ENCODE peak calls at places on chromosomes 6 and 20, in six cellular contexts. G is A549, P is endothelial cell of umbilical vein, C is HepG2, Y is K562, S is GM12878. F is an unnamed sample.
A peak's percentile ranks its signal among the peaks of the same experiment; 100 is the strongest.

GRCh38 chr20:46811328-46812084 is 83.1 kb upstream of the EYA2 start:
- DNase-seq in G (no peak), P (no peak), C (no peak), Y (no peak), S (no peak), F (no peak)

GRCh38 chr6:82144007-82144851 is 103.3 kb downstream of the IBTK start:
- DNase-seq in G (peak; percentile 47), P (peak; percentile 85), C (peak; percentile 67), Y (no peak), S (peak; percentile 26), F (peak; percentile 15)

GRCh38 chr6:4647414-4648365 is 128.5 kb upstream of the CDYL start:
- DNase-seq in G (peak; percentile 70), P (peak; percentile 77), C (peak; percentile 53), Y (peak; percentile 87), S (no peak), F (peak; percentile 81)

GRCh38 chr20:39619386-39619785 is 657.2 kb downstream of the DHX35 start:
- DNase-seq in G (no peak), P (no peak), C (no peak), Y (no peak), S (no peak), F (no peak)

GRCh38 chr20:11920083-11920482 is 2.4 kb downstream of the BTBD3 start:
- DNase-seq in G (no peak), P (no peak), C (no peak), Y (no peak), S (no peak), F (no peak)

GRCh38 chr6:43965628-43966373 is 161.5 kb downstream of the MRPL14 start:
- DNase-seq in G (no peak), P (no peak), C (no peak), Y (no peak), S (no peak), F (no peak)

GRCh38 chr20:36607586-36608387 is 2.2 kb downstream of the RAB5IF start:
- DNase-seq in G (peak; percentile 13), P (no peak), C (peak; percentile 99), Y (no peak), S (no peak), F (no peak)

GRCh38 chr6:10389739-10390494 is 25.0 kb downstream of the TFAP2A start:
- DNase-seq in G (no peak), P (no peak), C (no peak), Y (no peak), S (no peak), F (no peak)

GRCh38 chr6:41967312-41968287 is 26.0 kb upstream of the CCND3 start:
- DNase-seq in G (peak; percentile 44), P (no peak), C (no peak), Y (peak; percentile 54), S (no peak), F (peak; percentile 59)

GRCh38 chr20:4711511-4711910 is 10.2 kb upstream of the PRND start:
- DNase-seq in G (no peak), P (no peak), C (no peak), Y (no peak), S (no peak), F (peak; percentile 22)

GRCh38 chr20:50929299-50930138 is 1.7 kb downstream of the ADNP start:
- DNase-seq in G (peak; percentile 83), P (peak; percentile 92), C (peak; percentile 97), Y (peak; percentile 89), S (peak; percentile 88), F (peak; percentile 97)
- TF ChIP-seq POLR2A in G (no peak), P (peak; percentile 15), C (no peak), Y (peak; percentile 45), S (peak; percentile 64), F (peak; percentile 14)

DNA sequence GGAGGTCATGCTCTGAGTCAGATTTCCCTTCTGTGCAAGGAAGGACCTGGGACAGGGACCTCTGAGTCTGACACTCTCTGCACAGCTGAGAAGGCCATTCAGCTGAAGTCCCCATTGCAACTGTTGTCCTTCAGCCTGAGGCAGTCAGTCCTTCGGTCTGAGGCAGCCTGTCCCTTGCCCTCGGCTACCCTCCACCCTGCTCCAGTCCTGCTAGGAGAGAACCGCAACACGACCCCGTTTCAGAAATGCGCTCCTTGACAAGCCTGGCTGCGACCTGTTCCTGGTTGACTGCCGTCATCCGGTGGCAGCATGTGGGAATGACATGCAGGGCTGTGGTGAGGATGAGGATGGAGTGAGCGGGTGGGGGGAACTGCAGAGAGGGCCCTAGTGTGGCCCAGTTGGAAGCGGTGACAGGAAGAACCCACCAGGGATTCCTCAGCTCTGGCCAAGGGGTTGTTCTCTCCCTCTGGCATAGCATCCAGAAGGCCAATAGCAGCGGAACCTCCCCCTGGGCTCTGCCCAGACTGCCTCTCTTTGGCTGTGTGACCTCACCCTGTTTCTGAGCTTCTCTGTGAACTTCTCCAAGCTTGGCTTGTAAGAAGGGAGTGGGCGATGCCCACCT is 40.3 kb upstream of the ANGPT4 start:
- DNase-seq in G (peak; percentile 89), P (peak; percentile 62), C (peak; percentile 74), Y (peak; percentile 34), S (peak; percentile 12), F (peak; percentile 78)
- TF ChIP-seq MYC in G (no peak), P (no peak), C (peak; percentile 37), Y (no peak), S (no peak), F (peak; percentile 22)

DNA sequence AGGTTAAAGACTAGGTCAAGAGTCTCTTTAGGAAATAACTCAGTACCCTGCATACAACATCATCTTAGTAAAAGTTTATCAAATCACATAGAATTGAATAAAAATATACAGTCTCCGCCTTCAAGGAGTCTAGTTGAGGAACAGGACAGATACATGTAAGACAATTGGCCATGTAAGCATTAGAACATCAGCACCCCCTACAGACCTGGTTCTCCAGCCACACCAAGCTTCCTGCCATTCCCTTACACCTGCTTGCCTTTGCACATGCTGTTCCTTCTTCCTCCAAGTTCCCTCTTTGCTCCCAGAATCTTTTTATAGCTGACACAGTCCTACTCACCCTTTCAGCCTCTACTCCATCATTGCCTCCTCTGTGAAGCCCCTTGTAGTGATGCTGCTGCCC is 187.8 kb upstream of the LRFN2 start:
- DNase-seq in G (no peak), P (no peak), C (no peak), Y (no peak), S (no peak), F (peak; percentile 24)
- TF ChIP-seq CTCF in G (no peak), P (no peak), C (peak; percentile 10), Y (no peak), S (no peak), F (peak; percentile 27)

DNA sequence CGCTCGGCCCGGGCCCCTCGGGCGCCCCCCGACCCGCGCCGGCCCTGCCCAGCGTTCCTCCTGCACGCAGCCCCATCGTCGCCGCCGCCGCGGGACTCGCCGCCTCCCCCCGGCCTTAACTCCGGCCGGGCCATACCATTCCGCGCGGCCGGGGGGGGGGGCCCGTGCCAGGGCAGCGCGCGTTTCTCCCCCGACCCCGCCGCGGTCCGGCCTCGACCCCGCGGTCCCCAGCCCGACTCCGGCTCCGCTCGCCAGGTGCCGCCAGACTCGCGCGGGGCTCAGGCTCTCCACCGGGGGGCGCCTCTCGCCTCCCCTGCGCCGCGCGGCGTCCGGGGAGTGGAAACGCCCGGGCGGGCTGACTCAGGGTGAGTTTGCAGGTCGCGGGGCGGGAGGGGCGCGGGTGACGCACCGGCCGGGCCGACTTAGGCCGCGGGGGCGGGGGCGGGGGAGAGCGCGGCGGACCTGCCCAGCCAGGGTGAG is at the start of gene SRXN1:
- DNase-seq in G (peak; percentile 93), P (peak; percentile 87), C (peak; percentile 92), Y (peak; percentile 91), S (peak; percentile 30), F (peak; percentile 97)
- TF ChIP-seq POLR2A in G (peak; percentile 93), P (peak; percentile 76), C (no peak), Y (no peak), S (peak; percentile 82), F (peak; percentile 62)

GRCh38 chr6:141451508-141452353 is 681.0 kb upstream of the GJE1 start:
- DNase-seq in G (peak; percentile 2), P (peak; percentile 50), C (no peak), Y (no peak), S (no peak), F (no peak)
- TF ChIP-seq MYC in G (no peak), P (no peak), C (no peak), Y (no peak), S (no peak), F (no peak)

GRCh38 chr6:36836091-36836770 is 3.0 kb downstream of the CPNE5 start:
- DNase-seq in G (no peak), P (no peak), C (no peak), Y (no peak), S (no peak), F (no peak)
- TF ChIP-seq CTCF in G (no peak), P (no peak), C (peak; percentile 69), Y (peak; percentile 3), S (peak; percentile 15), F (no peak)

GRCh38 chr20:62236674-62236996 is 1.7 kb upstream of the OSBPL2 start:
- DNase-seq in G (no peak), P (no peak), C (peak; percentile 58), Y (no peak), S (no peak), F (no peak)
- TF ChIP-seq POLR2A in G (no peak), P (no peak), C (no peak), Y (no peak), S (no peak), F (no peak)

F was measured in NB4.